ENCODE peak calls at places on chromosome 1, in six cellular contexts. U is Right ventricle myocardium superior, P is midbrain, V is ovary, E is neural crest cell, B is LHCN-M2. T is an unnamed sample.

GRCh38 chr1:101484896-101485412 is 248.1 kb downstream of the S1PR1 start:
- DNase-seq in U (no peak), P (no peak), V (no peak), E (no peak), B (no peak), T (peak; percentile 11)

GRCh38 chr1:153488731-153489130 is 28.3 kb upstream of the S100A7 start:
- DNase-seq in U (no peak), P (no peak), V (no peak), E (no peak), B (peak; percentile 31), T (peak; percentile 68)

GRCh38 chr1:115744876-115745275 is 23.6 kb downstream of the CASQ2 start:
- DNase-seq in U (no peak), P (no peak), V (no peak), E (no peak), B (no peak), T (no peak)

GRCh38 chr1:224427346-224427745 is 7.3 kb downstream of the WDR26 start:
- DNase-seq in U (no peak), P (no peak), V (no peak), E (no peak), B (peak; percentile 81), T (no peak)

GRCh38 chr1:34268311-34269042 is 91.8 kb downstream of the C1orf94 start:
- DNase-seq in U (no peak), P (no peak), V (no peak), E (no peak), B (no peak), T (no peak)

GRCh38 chr1:66527688-66528087 is 6.3 kb upstream of the SGIP1 start:
- DNase-seq in U (no peak), P (no peak), V (no peak), E (no peak), B (peak; percentile 38), T (peak; percentile 31)

GRCh38 chr1:3136532-3136931 is 67.5 kb downstream of the PRDM16 start:
- DNase-seq in U (no peak), P (no peak), V (no peak), E (no peak), B (no peak), T (no peak)

GRCh38 chr1:181152892-181153633 is 64.6 kb downstream of the IER5 start:
- DNase-seq in U (peak; percentile 92), P (peak; percentile 50), V (peak; percentile 93), E (no peak), B (peak; percentile 96), T (peak; percentile 98)

GRCh38 chr1:6313382-6314265 is 52.7 kb upstream of the GPR153 start:
- DNase-seq in U (no peak), P (no peak), V (no peak), E (no peak), B (no peak), T (no peak)

GRCh38 chr1:211305044-211305443 is 21.6 kb upstream of the TRAF5 start:
- DNase-seq in U (no peak), P (no peak), V (no peak), E (no peak), B (peak; percentile 20), T (no peak)

GRCh38 chr1:178530520-178530919 is 17.6 kb downstream of the TEX35 start:
- DNase-seq in U (no peak), P (no peak), V (no peak), E (no peak), B (no peak), T (no peak)

GRCh38 chr1:109090415-109091195 is at the start of gene TMEM167B:
- DNase-seq in U (peak; percentile 95), P (peak; percentile 95), V (peak; percentile 91), E (peak; percentile 76), B (peak; percentile 88), T (peak; percentile 94)

GRCh38 chr1:206578115-206578935 is 33.9 kb downstream of the EIF2D start:
- DNase-seq in U (no peak), P (no peak), V (no peak), E (no peak), B (no peak), T (no peak)

T was measured in myocyte.